ENCODE peak calls at places on chromosome 10, in seven cellular contexts. I, E, X, L, H, T and U are unnamed samples.

GRCh38 chr10:94630017-94630688 is 53.4 kb upstream of the CYP2C18 start:
- DNase-seq in X (no peak), H (peak; percentile 49), T (peak; percentile 30), L (peak; percentile 51), E (peak; percentile 44), I (peak; percentile 22), U (peak; percentile 40)

GRCh38 chr10:16843252-16843870 is 26.1 kb upstream of the RSU1 start:
- DNase-seq in E (peak; percentile 89), H (peak; percentile 90), L (peak; percentile 91), T (peak; percentile 78), I (peak; percentile 83), X (no peak), U (peak; percentile 24)

GRCh38 chr10:11016959-11017574 is 605 bp upstream of the CELF2 start:
- DNase-seq in L (no peak), E (no peak), T (peak; percentile 74), X (no peak), H (no peak), I (no peak), U (no peak)

GRCh38 chr10:99551158-99551557 is 18.4 kb downstream of the NKX2-3 start:
- DNase-seq in H (no peak), L (peak; percentile 67), T (peak; percentile 84), I (no peak), E (peak; percentile 24), X (no peak), U (no peak)

GRCh38 chr10:54797636-54798395 is 3.2 kb downstream of the PCDH15 start:
- DNase-seq in T (peak; percentile 1), H (no peak), E (peak; percentile 4), L (no peak), I (peak; percentile 38), X (no peak), U (no peak)

GRCh38 chr10:101295266-101295665 is 58.7 kb upstream of the BTRC start:
- DNase-seq in H (no peak), I (no peak), L (no peak), X (no peak), E (no peak), T (no peak), U (no peak)

GRCh38 chr10:28202941-28203352 is 99.9 kb downstream of the MPP7 start:
- DNase-seq in T (peak; percentile 4), H (no peak), I (no peak), E (no peak), L (no peak), X (peak; percentile 39), U (no peak)

GRCh38 chr10:91635401-91636400 is 2.8 kb upstream of the PPP1R3C start:
- DNase-seq in T (peak; percentile 90), I (peak; percentile 84), E (peak; percentile 89), L (peak; percentile 90), H (peak; percentile 88), X (peak; percentile 87), U (peak; percentile 64)

GRCh38 chr10:87760195-87760905 is 57.7 kb downstream of the ATAD1 start:
- DNase-seq in X (no peak), L (peak; percentile 29), T (no peak), E (peak; percentile 36), I (no peak), H (no peak), U (no peak)

GRCh38 chr10:3660753-3661152 is 124.3 kb downstream of the KLF6 start:
- DNase-seq in E (no peak), H (no peak), I (no peak), L (no peak), X (no peak), T (no peak), U (no peak)

GRCh38 chr10:74640134-74640533 is 186.3 kb upstream of the KAT6B start:
- DNase-seq in L (peak; percentile 46), X (no peak), E (peak; percentile 8), I (peak; percentile 45), T (peak; percentile 46), H (no peak), U (no peak)

GRCh38 chr10:70430489-70431445 is 10.7 kb downstream of the NODAL start:
- DNase-seq in E (peak; percentile 85), X (peak; percentile 84), L (peak; percentile 56), T (peak; percentile 80), I (peak; percentile 51), H (peak; percentile 72), U (no peak)

GRCh38 chr10:124740374-124741280 is 3.6 kb downstream of the FAM53B start:
- DNase-seq in E (peak; percentile 65), I (no peak), H (peak; percentile 52), X (peak; percentile 77), L (peak; percentile 65), T (peak; percentile 71), U (peak; percentile 66)

GRCh38 chr10:35413985-35414861 is 77.9 kb downstream of the CCNY start:
- DNase-seq in T (no peak), L (no peak), H (peak; percentile 42), X (peak; percentile 13), I (peak; percentile 54), E (no peak), U (no peak)

GRCh38 chr10:99619851-99620712 is at the start of gene SLC25A28:
- DNase-seq in E (peak; percentile 100), X (peak; percentile 98), I (peak; percentile 100), T (peak; percentile 100), L (peak; percentile 100), H (peak; percentile 99), U (peak; percentile 95)

GRCh38 chr10:30784521-30784895 is 155.0 kb upstream of the LYZL2 start:
- DNase-seq in E (peak; percentile 83), T (peak; percentile 75), I (peak; percentile 72), L (peak; percentile 64), H (no peak), X (no peak), U (no peak)

GRCh38 chr10:114638874-114639625 is 19.0 kb downstream of the ABLIM1 start:
- DNase-seq in X (no peak), L (peak; percentile 79), T (peak; percentile 88), E (peak; percentile 65), I (peak; percentile 95), H (no peak), U (no peak)

GRCh38 chr10:71835671-71836593 is 15.1 kb downstream of the PSAP start:
- DNase-seq in X (peak; percentile 78), H (peak; percentile 46), I (peak; percentile 93), L (peak; percentile 98), E (peak; percentile 88), T (peak; percentile 97), U (peak; percentile 90)

GRCh38 chr10:47053399-47053798 is 142.2 kb downstream of the PTPN20 start:
- DNase-seq in E (no peak), X (no peak), L (no peak), H (no peak), I (no peak), T (no peak), U (no peak)

GRCh38 chr10:125217986-125218675 is 57.8 kb upstream of the CTBP2 start:
- DNase-seq in T (peak; percentile 60), E (no peak), L (no peak), H (no peak), I (no peak), X (no peak), U (no peak)

GRCh38 chr10:13707156-13707881 is 120.6 kb downstream of the PRPF18 start:
- DNase-seq in H (peak; percentile 77), E (peak; percentile 97), X (peak; percentile 83), T (peak; percentile 94), I (peak; percentile 96), L (peak; percentile 94), U (peak; percentile 60)

GRCh38 chr10:75406158-75407065 is 4.8 kb upstream of the ZNF503 start:
- DNase-seq in X (no peak), E (no peak), L (no peak), T (no peak), I (no peak), H (peak; percentile 33), U (no peak)

GRCh38 chr10:71090801-71091200 is 121.6 kb upstream of the UNC5B start:
- DNase-seq in E (no peak), H (no peak), X (no peak), T (no peak), L (no peak), I (no peak), U (peak; percentile 6)

GRCh38 chr10:46518028-46518725 is 38.3 kb downstream of the GPRIN2 start:
- DNase-seq in L (no peak), H (no peak), I (no peak), X (peak; percentile 7), E (no peak), T (no peak), U (no peak)

GRCh38 chr10:127899766-127900382 is 7.0 kb upstream of the PTPRE start:
- DNase-seq in I (no peak), X (no peak), E (peak; percentile 36), T (no peak), H (no peak), L (peak; percentile 23), U (no peak)

GRCh38 chr10:36636879-36637278 is 488.5 kb upstream of the ANKRD30A start:
- DNase-seq in T (no peak), X (no peak), I (no peak), E (no peak), H (no peak), L (no peak), U (no peak)

GRCh38 chr10:69262249-69262864 is 15.9 kb upstream of the HK1 start:
- DNase-seq in E (no peak), T (no peak), I (no peak), X (no peak), H (no peak), L (no peak), U (no peak)
- TF ChIP-seq CTCF in E (no peak), T (no peak), I (no peak), X (no peak), H (no peak), L (no peak), U (no peak)

GRCh38 chr10:103758294-103758681 is 97.1 kb downstream of the SH3PXD2A start:
- DNase-seq in H (no peak), X (no peak), E (peak; percentile 13), L (peak; percentile 64), I (peak; percentile 67), T (peak; percentile 61), U (no peak)
- TF ChIP-seq CTCF in H (no peak), X (no peak), E (no peak), L (no peak), I (no peak), T (no peak), U (no peak)

GRCh38 chr10:60032723-60033122 is 126.4 kb upstream of the CCDC6 start:
- DNase-seq in E (peak; percentile 66), H (peak; percentile 68), I (peak; percentile 52), T (peak; percentile 70), L (peak; percentile 77), X (no peak), U (peak; percentile 63)
- TF ChIP-seq CTCF in E (peak; percentile 42), H (peak; percentile 57), I (peak; percentile 50), T (peak; percentile 35), L (peak; percentile 30), X (peak; percentile 27), U (peak; percentile 54)

DNA sequence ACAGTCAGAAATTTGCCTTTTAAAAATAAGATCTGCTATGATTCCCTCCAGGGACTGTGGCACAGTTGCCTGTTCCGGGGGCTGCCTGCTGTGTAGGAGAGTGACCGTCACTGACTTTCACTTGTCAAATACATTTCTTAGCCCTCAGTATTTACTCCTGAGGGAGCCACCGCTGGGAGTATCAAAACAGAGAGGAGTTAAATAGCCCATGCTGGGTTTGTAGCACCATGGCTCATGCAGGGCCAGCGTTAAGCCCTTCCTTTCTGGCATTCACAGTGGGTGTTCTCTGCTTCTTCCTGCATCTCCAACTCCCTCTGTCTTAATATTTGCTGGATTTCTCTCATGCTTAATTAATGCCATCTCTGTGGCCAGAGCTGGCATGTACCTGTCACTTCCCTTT is 897.8 kb downstream of the SORCS3 start:
- DNase-seq in H (no peak), T (no peak), E (no peak), X (no peak), L (no peak), I (no peak), U (no peak)
- TF ChIP-seq CTCF in H (no peak), T (no peak), E (no peak), X (no peak), L (no peak), I (no peak), U (no peak)